ENCODE peak calls at places on chromosomes 13 and 19, in six cellular contexts. A is hepatocyte, M is keratinocyte, P is astrocyte, V is fibroblast of lung, L is PC-9. W is an unnamed sample. For H3K4me1, the result is how much of the 10 kb centered on the place peaks cover.

GRCh38 chr19:1746401-1747284 is 6.7 kb upstream of the ONECUT3 start:
- DNase-seq in A (no peak), M (peak), P (peak), V (peak), L (peak), W (peak)

GRCh38 chr19:55319786-55320185 is 5.4 kb downstream of the TMEM150B start:
- DNase-seq in A (peak), M (no peak), P (no peak), V (peak), L (no peak), W (no peak)

GRCh38 chr19:47176071-47176626 is 45.5 kb downstream of the SAE1 start:
- DNase-seq in A (no peak), M (no peak), P (peak), V (peak), L (no peak), W (no peak)

GRCh38 chr13:33260168-33261098 is 25.1 kb downstream of the STARD13 start:
- DNase-seq in A (peak), M (no peak), P (no peak), V (no peak), L (no peak), W (peak)

GRCh38 chr19:27774827-27775226 is 1438.1 kb downstream of the UQCRFS1 start:
- DNase-seq in A (no peak), M (no peak), P (no peak), V (no peak), L (no peak), W (no peak)

GRCh38 chr13:33761744-33762143 is 56.2 kb upstream of the RFC3 start:
- DNase-seq in A (no peak), M (no peak), P (peak), V (peak), L (no peak), W (peak)

GRCh38 chr13:35472308-35473008 is 4.0 kb downstream of the MAB21L1 start:
- DNase-seq in A (no peak), M (no peak), P (no peak), V (no peak), L (no peak), W (no peak)

GRCh38 chr19:57559008-57559403 is 657 bp downstream of the ZNF550 start:
- DNase-seq in A (peak), M (no peak), P (no peak), V (peak), L (peak), W (no peak)

GRCh38 chr19:16668176-16668575 is 7.2 kb downstream of the TMEM38A start:
- DNase-seq in A (no peak), M (no peak), P (no peak), V (no peak), L (no peak), W (no peak)

GRCh38 chr13:111508164-111508870 is 187.9 kb downstream of the TEX29 start:
- DNase-seq in A (no peak), M (no peak), P (no peak), V (no peak), L (peak), W (no peak)

GRCh38 chr19:18390075-18390909 is 4.3 kb downstream of the GDF15 start:
- DNase-seq in A (no peak), M (no peak), P (no peak), V (no peak), L (no peak), W (no peak)

GRCh38 chr19:48613024-48613851 is 1.6 kb downstream of the FAM83E start:
- DNase-seq in A (no peak), M (no peak), P (no peak), V (no peak), L (no peak), W (no peak)

GRCh38 chr19:38274734-38275133 is 10.4 kb downstream of the SPINT2 start:
- DNase-seq in A (no peak), M (no peak), P (no peak), V (no peak), L (no peak), W (no peak)

GRCh38 chr13:45473627-45474026 is 8.9 kb downstream of the COG3 start:
- DNase-seq in A (no peak), M (no peak), P (no peak), V (no peak), L (no peak), W (no peak)

GRCh38 chr13:71968025-71968424 is 101.0 kb upstream of the DACH1 start:
- DNase-seq in A (no peak), M (no peak), P (peak), V (peak), L (no peak), W (no peak)

GRCh38 chr13:32984857-32985626 is 31.2 kb upstream of the KL start:
- DNase-seq in A (no peak), M (no peak), P (peak), V (peak), L (peak), W (no peak)

GRCh38 chr19:31538879-31539278 is 189.6 kb upstream of the TSHZ3 start:
- DNase-seq in A (no peak), M (no peak), P (no peak), V (no peak), L (no peak), W (no peak)

GRCh38 chr19:46303702-46304397 is 7.0 kb downstream of the HIF3A start:
- DNase-seq in A (peak), M (peak), P (no peak), V (no peak), L (peak), W (peak)

GRCh38 chr13:31413531-31413930 is 213.8 kb downstream of the B3GLCT start:
- DNase-seq in A (no peak), M (no peak), P (no peak), V (no peak), L (no peak), W (no peak)

GRCh38 chr13:58087566-58087965 is 456.0 kb downstream of the PCDH17 start:
- DNase-seq in A (peak), M (no peak), P (no peak), V (peak), L (no peak), W (no peak)

GRCh38 chr13:63190219-63190618 is 1774.6 kb upstream of the PCDH20 start:
- DNase-seq in A (no peak), M (no peak), P (peak), V (peak), L (no peak), W (no peak)

GRCh38 chr13:59276436-59276835 is 887.3 kb downstream of the DIAPH3 start:
- DNase-seq in A (no peak), M (no peak), P (no peak), V (no peak), L (no peak), W (no peak)

GRCh38 chr13:50244355-50244912 is 229.2 kb downstream of the KCNRG start:
- DNase-seq in A (no peak), M (no peak), P (peak), V (peak), L (peak), W (no peak)

GRCh38 chr13:112861876-112862615 is 107.0 kb upstream of the MCF2L start:
- DNase-seq in A (no peak), M (no peak), P (no peak), V (no peak), L (no peak), W (no peak)

GRCh38 chr13:59721889-59722579 is 441.7 kb downstream of the DIAPH3 start:
- DNase-seq in A (no peak), M (no peak), P (no peak), V (no peak), L (no peak), W (no peak)

GRCh38 chr19:44557933-44558332 is 28.5 kb upstream of the CEACAM20 start:
- DNase-seq in A (no peak), M (no peak), P (no peak), V (no peak), L (peak), W (no peak)

GRCh38 chr13:77190349-77190748 is 136.5 kb downstream of the MYCBP2 start:
- DNase-seq in A (no peak), M (no peak), P (no peak), V (no peak), L (no peak), W (no peak)

GRCh38 chr13:67366533-67366932 is 136.4 kb upstream of the PCDH9 start:
- DNase-seq in A (peak), M (no peak), P (no peak), V (peak), L (no peak), W (peak)

GRCh38 chr19:1177322-1178114 is 3.5 kb upstream of the SBNO2 start:
- DNase-seq in A (peak), M (peak), P (peak), V (peak), L (peak), W (peak)

GRCh38 chr13:20498659-20499058 is 27.0 kb downstream of the CRYL1 start:
- DNase-seq in A (no peak), M (no peak), P (no peak), V (no peak), L (no peak), W (no peak)

GRCh38 chr13:20684535-20684934 is 19.0 kb upstream of the IL17D start:
- DNase-seq in A (peak), M (no peak), P (peak), V (peak), L (no peak), W (no peak)

GRCh38 chr19:29873024-29873800 is 61.4 kb downstream of the CCNE1 start:
- DNase-seq in A (peak), M (no peak), P (no peak), V (peak), L (no peak), W (no peak)

GRCh38 chr19:50330365-50331078 is 1.3 kb upstream of the KCNC3 start:
- DNase-seq in A (peak), M (no peak), P (no peak), V (peak), L (peak), W (peak)

GRCh38 chr19:31220540-31220939 is 128.7 kb downstream of the TSHZ3 start:
- DNase-seq in A (no peak), M (no peak), P (no peak), V (no peak), L (no peak), W (no peak)

DNA sequence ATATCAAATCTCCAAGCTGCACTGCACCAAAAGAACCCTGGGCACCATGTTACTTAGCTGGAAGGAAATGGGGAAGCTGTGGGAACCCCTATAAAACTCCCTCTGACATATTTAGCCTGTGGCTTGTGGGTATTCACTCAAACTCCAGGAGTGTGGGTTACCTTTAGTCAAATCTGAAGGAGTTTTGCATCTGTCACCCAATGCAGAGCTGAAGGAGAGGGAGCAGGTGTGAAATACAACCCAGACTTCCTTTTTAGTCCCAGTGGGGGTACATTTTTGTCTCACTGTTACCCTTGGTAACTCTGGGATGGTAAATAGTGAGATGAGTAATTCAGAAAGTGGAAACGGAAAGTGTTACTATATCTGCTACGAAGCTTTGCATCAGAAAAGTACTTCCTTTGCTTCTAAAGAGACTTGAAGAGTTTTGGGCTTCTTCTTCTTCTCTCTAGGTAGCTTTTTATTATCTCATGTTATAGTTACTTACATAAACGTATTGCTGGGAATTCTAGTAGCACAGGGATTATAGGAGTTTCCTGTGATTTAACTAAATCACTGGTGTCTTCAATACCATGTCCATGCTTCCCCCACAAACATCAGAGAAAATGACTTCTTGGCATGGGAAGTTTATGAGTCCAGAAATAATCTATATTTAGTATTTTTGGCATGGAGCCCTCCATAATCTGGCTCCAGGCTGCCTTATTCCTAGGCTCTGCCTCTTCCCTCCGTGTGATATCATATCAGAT is 105.9 kb downstream of the AKAP11 start:
- DNase-seq in A (no peak), M (no peak), P (no peak), V (no peak), L (no peak), W (no peak)
- H3K4me2 ChIP-seq in A (no peak), M (no peak), P (no peak), V (no peak), L (no peak), W (no peak)

DNA sequence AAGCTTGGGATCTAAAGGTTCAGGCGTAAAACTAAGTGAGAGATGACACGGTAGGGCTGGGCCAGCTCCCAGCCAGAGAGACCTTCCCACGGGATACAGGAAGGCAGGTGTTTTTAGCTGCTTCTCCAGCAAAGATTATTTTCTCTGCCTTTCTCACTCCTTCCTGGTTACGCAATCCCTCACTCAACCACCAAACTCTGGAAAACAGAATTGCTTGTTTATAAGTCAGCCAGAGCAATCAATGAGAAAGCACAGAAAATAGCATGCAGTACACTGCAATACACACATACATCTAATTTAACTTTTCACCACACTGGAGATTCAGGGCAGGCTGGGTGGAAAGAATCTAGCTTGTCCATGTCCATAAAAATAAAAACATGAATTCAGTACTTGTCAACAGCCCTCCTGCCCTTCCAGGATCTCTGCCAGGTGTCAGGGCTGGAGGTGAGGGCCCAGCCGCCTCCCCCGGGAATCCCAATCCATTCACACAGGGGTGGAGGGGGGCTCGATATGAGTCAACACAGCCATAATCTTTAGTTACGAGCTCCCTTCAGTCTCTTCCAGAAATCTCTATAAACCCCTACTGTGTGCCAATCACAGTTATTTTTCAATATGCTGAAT is 12.2 kb downstream of the RHPN2 start:
- DNase-seq in A (peak), M (no peak), P (peak), V (peak), L (peak), W (no peak)
- H3K4me1 ChIP-seq in A (under half), M (under half), P (under half), V (under half), L (half or more), W (half or more)

DNA sequence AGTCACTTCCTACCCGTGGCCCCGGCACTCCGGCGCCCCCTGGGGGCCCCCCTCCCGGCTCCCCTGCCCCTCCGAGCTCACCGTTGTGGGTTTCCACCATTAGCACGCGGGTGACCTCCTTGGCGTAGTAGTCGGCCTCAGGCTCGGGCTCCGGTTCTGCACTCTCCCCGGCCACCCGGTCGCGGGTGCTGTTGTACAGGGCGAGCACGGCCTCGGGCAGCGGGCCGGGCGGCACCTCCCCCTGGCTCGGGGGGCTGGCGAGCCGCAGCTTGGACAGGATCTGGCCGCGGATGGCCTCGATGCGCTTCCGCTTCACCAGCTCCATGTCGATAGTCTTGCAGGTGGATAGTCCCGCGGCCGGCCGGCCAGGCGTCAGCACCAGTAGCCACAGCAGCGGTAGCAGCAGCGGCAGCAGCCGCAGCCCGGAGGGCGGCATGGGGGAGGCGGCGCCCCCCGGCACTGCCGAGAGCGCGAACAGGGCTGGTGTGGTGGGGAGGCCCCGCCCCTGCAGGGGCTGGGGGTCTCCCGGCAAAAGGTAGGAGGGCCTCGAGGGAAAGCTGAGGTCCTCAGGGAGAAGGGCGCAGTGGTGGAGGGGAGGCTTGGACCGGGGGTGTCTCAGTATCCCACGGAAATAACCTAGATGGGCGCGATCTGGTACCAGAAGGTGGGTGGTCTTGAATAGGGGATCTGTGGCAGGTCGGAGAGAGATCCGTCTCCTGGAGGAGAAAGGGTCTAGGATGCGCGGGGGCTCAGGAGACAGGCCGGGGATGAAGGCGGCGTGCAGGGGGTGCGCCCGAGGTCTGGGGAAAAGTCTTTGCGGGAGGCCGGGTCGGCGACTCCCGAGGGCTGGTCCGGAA is 885 bp downstream of the TGFB1 start:
- DNase-seq in A (peak), M (no peak), P (no peak), V (peak), L (no peak), W (no peak)
- TF ChIP-seq CTCF in A (peak), M (peak), P (peak), V (peak), L (peak), W (peak)

GRCh38 chr13:94323746-94324408 is 155.6 kb downstream of the DCT start:
- DNase-seq in A (no peak), M (no peak), P (no peak), V (no peak), L (no peak), W (no peak)

GRCh38 chr13:94327318-94327717 is 152.2 kb downstream of the DCT start:
- DNase-seq in A (no peak), M (no peak), P (peak), V (peak), L (no peak), W (no peak)

GRCh38 chr13:94325148-94325528 is 154.3 kb downstream of the DCT start:
- DNase-seq in A (no peak), M (no peak), P (no peak), V (no peak), L (no peak), W (no peak)

GRCh38 chr13:94324409-94325147 is 154.9 kb downstream of the DCT start:
- DNase-seq in A (no peak), M (no peak), P (no peak), V (no peak), L (no peak), W (no peak)

GRCh38 chr13:94325660-94326059 is 153.8 kb downstream of the DCT start:
- DNase-seq in A (no peak), M (no peak), P (peak), V (peak), L (no peak), W (no peak)
- H3K4me2 ChIP-seq in A (peak), M (no peak), P (peak), V (no peak), L (no peak), W (no peak)

GRCh38 chr19:42280761-42281174 is 11.7 kb downstream of the CIC start:
- DNase-seq in A (no peak), M (no peak), P (peak), V (peak), L (no peak), W (no peak)
- H3K4me1 ChIP-seq in A (half or more), M (half or more), P (half or more), V (under half), L (under half), W (half or more)

GRCh38 chr13:43787998-43788397 is 1.2 kb upstream of the ENOX1 start:
- DNase-seq in A (no peak), M (no peak), P (peak), V (peak), L (peak), W (peak)
- TF ChIP-seq CTCF in A (no peak), M (no peak), P (peak), V (peak), L (peak), W (peak)

W was measured in HCT116.